ENCODE peak calls at places on chromosomes 2 and 18, in five cellular contexts. C is NCI-H146, X is IMR-90, A is GM03348, H is NCI-H1092. O is an unnamed sample.

GRCh38 chr2:45578056-45578843 is 32.8 kb downstream of the SRBD1 start:
- DNase-seq in C (peak; percentile 29), A (peak; percentile 22), H (no peak), X (peak; percentile 59), O (peak; percentile 45)

GRCh38 chr18:61765097-61765496 is 127.7 kb downstream of the RNF152 start:
- DNase-seq in X (peak; percentile 81), C (no peak), A (peak; percentile 60), H (no peak), O (no peak)

GRCh38 chr2:174259981-174260380 is 11.6 kb upstream of the OLA1 start:
- DNase-seq in C (no peak), A (peak; percentile 51), X (peak; percentile 85), H (no peak), O (no peak)

GRCh38 chr2:199261936-199262335 is 195.8 kb downstream of the SATB2 start:
- DNase-seq in A (no peak), X (no peak), H (peak; percentile 52), C (no peak), O (no peak)

GRCh38 chr18:76618721-76619120 is 123.7 kb upstream of the ZNF516 start:
- DNase-seq in H (no peak), X (no peak), A (no peak), C (no peak), O (no peak)

GRCh38 chr2:164617466-164617865 is 3.8 kb downstream of the GRB14 start:
- DNase-seq in A (peak; percentile 45), H (no peak), X (no peak), C (no peak), O (no peak)

GRCh38 chr2:239239607-239240479 is 161.0 kb downstream of the HDAC4 start:
- DNase-seq in X (peak; percentile 53), A (no peak), H (no peak), C (peak; percentile 23), O (peak; percentile 30)

GRCh38 chr2:105037572-105038382 is at the start of gene MRPS9:
- DNase-seq in A (peak; percentile 99), H (peak; percentile 92), C (peak; percentile 99), X (peak; percentile 95), O (peak; percentile 99)

GRCh38 chr2:37568565-37568964 is 102.9 kb downstream of the CDC42EP3 start:
- DNase-seq in X (no peak), H (no peak), C (no peak), A (no peak), O (no peak)

GRCh38 chr2:220393717-220394116 is 766.3 kb downstream of the SLC4A3 start:
- DNase-seq in A (no peak), C (peak; percentile 3), H (no peak), X (no peak), O (no peak)

GRCh38 chr2:204871246-204871953 is 326.1 kb downstream of the PARD3B start:
- DNase-seq in H (no peak), C (no peak), A (peak; percentile 42), X (peak; percentile 69), O (peak; percentile 75)